ENCODE peak calls at places on chromosomes 11 and 22, in ten cellular contexts. One of them, this sample, is unnamed.

GRCh38 chr11:88508558-88508807 is 170.9 kb upstream of the CTSC start:
- DNase-seq in LoVo: no peak
- DNase-seq in endothelial cell: peak
- DNase-seq in stimulated activated CD8-positive, alpha-beta memory T cell treated with anti-CD3 and anti-CD28 coated beads, Interleukin-12 subunit alpha, Interleukin-12 subunit beta, amount 100 ng/mL, for 4 hours: no peak
- DNase-seq in nephron progenitor cell: no peak
- DNase-seq in A549: no peak
- DNase-seq in Right ventricle myocardium inferior: no peak
- DNase-seq in myocyte: no peak
- DNase-seq in fibroblast of pulmonary artery: no peak
- DNase-seq in GDM1: no peak
- DNase-seq in this sample: no peak

GRCh38 chr22:22342697-22343602 is 98.4 kb downstream of the VPREB1 start:
- DNase-seq in Right ventricle myocardium inferior: no peak
- DNase-seq in LoVo: peak
- DNase-seq in endothelial cell: peak
- DNase-seq in A549: peak
- DNase-seq in myocyte: peak
- DNase-seq in nephron progenitor cell: peak
- DNase-seq in stimulated activated CD8-positive, alpha-beta memory T cell treated with anti-CD3 and anti-CD28 coated beads, Interleukin-12 subunit alpha, Interleukin-12 subunit beta, amount 100 ng/mL, for 4 hours: peak
- DNase-seq in GDM1: peak
- DNase-seq in fibroblast of pulmonary artery: peak
- DNase-seq in this sample: peak

GRCh38 chr22:48703265-48703941 is 1124.3 kb downstream of the BRD1 start:
- DNase-seq in LoVo: no peak
- DNase-seq in endothelial cell: no peak
- DNase-seq in Right ventricle myocardium inferior: peak
- DNase-seq in nephron progenitor cell: no peak
- DNase-seq in stimulated activated CD8-positive, alpha-beta memory T cell treated with anti-CD3 and anti-CD28 coated beads, Interleukin-12 subunit alpha, Interleukin-12 subunit beta, amount 100 ng/mL, for 4 hours: no peak
- DNase-seq in myocyte: no peak
- DNase-seq in GDM1: no peak
- DNase-seq in A549: no peak
- DNase-seq in fibroblast of pulmonary artery: no peak
- DNase-seq in this sample: no peak

GRCh38 chr11:44498524-44498923 is 66.9 kb upstream of the CD82 start:
- DNase-seq in nephron progenitor cell: no peak
- DNase-seq in myocyte: no peak
- DNase-seq in GDM1: no peak
- DNase-seq in fibroblast of pulmonary artery: no peak
- DNase-seq in stimulated activated CD8-positive, alpha-beta memory T cell treated with anti-CD3 and anti-CD28 coated beads, Interleukin-12 subunit alpha, Interleukin-12 subunit beta, amount 100 ng/mL, for 4 hours: no peak
- DNase-seq in LoVo: no peak
- DNase-seq in endothelial cell: no peak
- DNase-seq in A549: no peak
- DNase-seq in Right ventricle myocardium inferior: no peak
- DNase-seq in this sample: no peak

GRCh38 chr11:69431893-69432738 is 49.3 kb upstream of the LINC01488 start:
- DNase-seq in Right ventricle myocardium inferior: no peak
- DNase-seq in A549: no peak
- DNase-seq in myocyte: peak
- DNase-seq in fibroblast of pulmonary artery: no peak
- DNase-seq in stimulated activated CD8-positive, alpha-beta memory T cell treated with anti-CD3 and anti-CD28 coated beads, Interleukin-12 subunit alpha, Interleukin-12 subunit beta, amount 100 ng/mL, for 4 hours: no peak
- DNase-seq in nephron progenitor cell: no peak
- DNase-seq in LoVo: no peak
- DNase-seq in GDM1: no peak
- DNase-seq in endothelial cell: no peak
- DNase-seq in this sample: no peak

GRCh38 chr11:31764766-31765165 is 46.4 kb downstream of the PAX6 start:
- DNase-seq in A549: no peak
- DNase-seq in nephron progenitor cell: no peak
- DNase-seq in LoVo: no peak
- DNase-seq in stimulated activated CD8-positive, alpha-beta memory T cell treated with anti-CD3 and anti-CD28 coated beads, Interleukin-12 subunit alpha, Interleukin-12 subunit beta, amount 100 ng/mL, for 4 hours: no peak
- DNase-seq in endothelial cell: no peak
- DNase-seq in Right ventricle myocardium inferior: no peak
- DNase-seq in myocyte: no peak
- DNase-seq in fibroblast of pulmonary artery: no peak
- DNase-seq in GDM1: no peak
- DNase-seq in this sample: no peak

GRCh38 chr11:8706673-8707432 is 24.3 kb downstream of the RPL27A start:
- DNase-seq in fibroblast of pulmonary artery: no peak
- DNase-seq in LoVo: no peak
- DNase-seq in A549: no peak
- DNase-seq in GDM1: no peak
- DNase-seq in myocyte: no peak
- DNase-seq in endothelial cell: no peak
- DNase-seq in Right ventricle myocardium inferior: no peak
- DNase-seq in nephron progenitor cell: no peak
- DNase-seq in stimulated activated CD8-positive, alpha-beta memory T cell treated with anti-CD3 and anti-CD28 coated beads, Interleukin-12 subunit alpha, Interleukin-12 subunit beta, amount 100 ng/mL, for 4 hours: no peak
- DNase-seq in this sample: no peak

GRCh38 chr11:67611704-67612587 is 5.2 kb downstream of the NDUFV1 start:
- DNase-seq in myocyte: no peak
- DNase-seq in stimulated activated CD8-positive, alpha-beta memory T cell treated with anti-CD3 and anti-CD28 coated beads, Interleukin-12 subunit alpha, Interleukin-12 subunit beta, amount 100 ng/mL, for 4 hours: no peak
- DNase-seq in GDM1: no peak
- DNase-seq in LoVo: no peak
- DNase-seq in Right ventricle myocardium inferior: no peak
- DNase-seq in fibroblast of pulmonary artery: no peak
- DNase-seq in endothelial cell: no peak
- DNase-seq in nephron progenitor cell: no peak
- DNase-seq in A549: no peak
- DNase-seq in this sample: no peak

GRCh38 chr11:17076517-17077239 is 789 bp downstream of the RPS13 start:
- DNase-seq in nephron progenitor cell: no peak
- DNase-seq in A549: no peak
- DNase-seq in fibroblast of pulmonary artery: peak
- DNase-seq in stimulated activated CD8-positive, alpha-beta memory T cell treated with anti-CD3 and anti-CD28 coated beads, Interleukin-12 subunit alpha, Interleukin-12 subunit beta, amount 100 ng/mL, for 4 hours: no peak
- DNase-seq in myocyte: peak
- DNase-seq in LoVo: no peak
- DNase-seq in GDM1: no peak
- DNase-seq in endothelial cell: no peak
- DNase-seq in Right ventricle myocardium inferior: no peak
- DNase-seq in this sample: no peak

GRCh38 chr22:39522567-39523300 is 2.4 kb downstream of the ATF4 start:
- DNase-seq in A549: peak
- DNase-seq in myocyte: peak
- DNase-seq in nephron progenitor cell: no peak
- DNase-seq in fibroblast of pulmonary artery: peak
- DNase-seq in stimulated activated CD8-positive, alpha-beta memory T cell treated with anti-CD3 and anti-CD28 coated beads, Interleukin-12 subunit alpha, Interleukin-12 subunit beta, amount 100 ng/mL, for 4 hours: no peak
- DNase-seq in LoVo: peak
- DNase-seq in endothelial cell: no peak
- DNase-seq in Right ventricle myocardium inferior: no peak
- DNase-seq in GDM1: no peak
- DNase-seq in this sample: no peak

GRCh38 chr11:119806064-119806915 is 77.3 kb upstream of the NECTIN1 start:
- DNase-seq in LoVo: no peak
- DNase-seq in fibroblast of pulmonary artery: no peak
- DNase-seq in nephron progenitor cell: no peak
- DNase-seq in myocyte: no peak
- DNase-seq in endothelial cell: no peak
- DNase-seq in GDM1: no peak
- DNase-seq in Right ventricle myocardium inferior: peak
- DNase-seq in stimulated activated CD8-positive, alpha-beta memory T cell treated with anti-CD3 and anti-CD28 coated beads, Interleukin-12 subunit alpha, Interleukin-12 subunit beta, amount 100 ng/mL, for 4 hours: no peak
- DNase-seq in A549: no peak
- DNase-seq in this sample: no peak

GRCh38 chr11:14059491-14059890 is 97.0 kb downstream of the SPON1 start:
- DNase-seq in endothelial cell: peak
- DNase-seq in nephron progenitor cell: no peak
- DNase-seq in GDM1: no peak
- DNase-seq in LoVo: no peak
- DNase-seq in A549: no peak
- DNase-seq in stimulated activated CD8-positive, alpha-beta memory T cell treated with anti-CD3 and anti-CD28 coated beads, Interleukin-12 subunit alpha, Interleukin-12 subunit beta, amount 100 ng/mL, for 4 hours: no peak
- DNase-seq in Right ventricle myocardium inferior: no peak
- DNase-seq in myocyte: no peak
- DNase-seq in fibroblast of pulmonary artery: no peak
- DNase-seq in this sample: no peak

GRCh38 chr11:36540998-36541397 is 26.8 kb upstream of the RAG1 start:
- DNase-seq in fibroblast of pulmonary artery: peak
- DNase-seq in Right ventricle myocardium inferior: no peak
- DNase-seq in A549: no peak
- DNase-seq in GDM1: no peak
- DNase-seq in endothelial cell: peak
- DNase-seq in nephron progenitor cell: no peak
- DNase-seq in stimulated activated CD8-positive, alpha-beta memory T cell treated with anti-CD3 and anti-CD28 coated beads, Interleukin-12 subunit alpha, Interleukin-12 subunit beta, amount 100 ng/mL, for 4 hours: no peak
- DNase-seq in myocyte: peak
- DNase-seq in LoVo: peak
- DNase-seq in this sample: peak

GRCh38 chr22:32949719-32950118 is 108.5 kb downstream of the SYN3 start:
- DNase-seq in A549: no peak
- DNase-seq in fibroblast of pulmonary artery: peak
- DNase-seq in LoVo: no peak
- DNase-seq in Right ventricle myocardium inferior: no peak
- DNase-seq in myocyte: no peak
- DNase-seq in endothelial cell: no peak
- DNase-seq in nephron progenitor cell: no peak
- DNase-seq in stimulated activated CD8-positive, alpha-beta memory T cell treated with anti-CD3 and anti-CD28 coated beads, Interleukin-12 subunit alpha, Interleukin-12 subunit beta, amount 100 ng/mL, for 4 hours: no peak
- DNase-seq in GDM1: no peak
- DNase-seq in this sample: peak

GRCh38 chr11:129861702-129862107 is 33.7 kb downstream of the NFRKB start:
- DNase-seq in GDM1: no peak
- DNase-seq in nephron progenitor cell: peak
- DNase-seq in fibroblast of pulmonary artery: peak
- DNase-seq in myocyte: peak
- DNase-seq in A549: peak
- DNase-seq in endothelial cell: no peak
- DNase-seq in LoVo: peak
- DNase-seq in Right ventricle myocardium inferior: peak
- DNase-seq in stimulated activated CD8-positive, alpha-beta memory T cell treated with anti-CD3 and anti-CD28 coated beads, Interleukin-12 subunit alpha, Interleukin-12 subunit beta, amount 100 ng/mL, for 4 hours: no peak
- DNase-seq in this sample: peak

GRCh38 chr22:21073482-21073881 is 27.7 kb downstream of the LRRC74B start:
- DNase-seq in fibroblast of pulmonary artery: no peak
- DNase-seq in nephron progenitor cell: no peak
- DNase-seq in A549: no peak
- DNase-seq in Right ventricle myocardium inferior: no peak
- DNase-seq in GDM1: no peak
- DNase-seq in stimulated activated CD8-positive, alpha-beta memory T cell treated with anti-CD3 and anti-CD28 coated beads, Interleukin-12 subunit alpha, Interleukin-12 subunit beta, amount 100 ng/mL, for 4 hours: no peak
- DNase-seq in LoVo: no peak
- DNase-seq in endothelial cell: no peak
- DNase-seq in myocyte: no peak
- DNase-seq in this sample: no peak

GRCh38 chr11:62981743-62982142 is 3.0 kb downstream of the SLC22A6 start:
- DNase-seq in GDM1: no peak
- DNase-seq in nephron progenitor cell: no peak
- DNase-seq in myocyte: no peak
- DNase-seq in LoVo: no peak
- DNase-seq in A549: no peak
- DNase-seq in Right ventricle myocardium inferior: no peak
- DNase-seq in stimulated activated CD8-positive, alpha-beta memory T cell treated with anti-CD3 and anti-CD28 coated beads, Interleukin-12 subunit alpha, Interleukin-12 subunit beta, amount 100 ng/mL, for 4 hours: no peak
- DNase-seq in fibroblast of pulmonary artery: no peak
- DNase-seq in endothelial cell: no peak
- DNase-seq in this sample: no peak

GRCh38 chr22:17945156-17945850 is 79.1 kb downstream of the MICAL3 start:
- DNase-seq in LoVo: no peak
- DNase-seq in A549: no peak
- DNase-seq in Right ventricle myocardium inferior: no peak
- DNase-seq in endothelial cell: no peak
- DNase-seq in GDM1: no peak
- DNase-seq in myocyte: no peak
- DNase-seq in nephron progenitor cell: no peak
- DNase-seq in fibroblast of pulmonary artery: no peak
- DNase-seq in stimulated activated CD8-positive, alpha-beta memory T cell treated with anti-CD3 and anti-CD28 coated beads, Interleukin-12 subunit alpha, Interleukin-12 subunit beta, amount 100 ng/mL, for 4 hours: no peak
- DNase-seq in this sample: no peak

GRCh38 chr11:114166897-114167323 is 107.4 kb downstream of the ZBTB16 start:
- DNase-seq in myocyte: peak
- DNase-seq in Right ventricle myocardium inferior: no peak
- DNase-seq in A549: no peak
- DNase-seq in nephron progenitor cell: no peak
- DNase-seq in endothelial cell: no peak
- DNase-seq in fibroblast of pulmonary artery: peak
- DNase-seq in GDM1: no peak
- DNase-seq in stimulated activated CD8-positive, alpha-beta memory T cell treated with anti-CD3 and anti-CD28 coated beads, Interleukin-12 subunit alpha, Interleukin-12 subunit beta, amount 100 ng/mL, for 4 hours: no peak
- DNase-seq in LoVo: peak
- DNase-seq in this sample: no peak

GRCh38 chr11:13271060-13271693 is 6.4 kb upstream of the BMAL1 start:
- DNase-seq in Right ventricle myocardium inferior: no peak
- DNase-seq in LoVo: peak
- DNase-seq in GDM1: no peak
- DNase-seq in endothelial cell: no peak
- DNase-seq in A549: no peak
- DNase-seq in nephron progenitor cell: no peak
- DNase-seq in fibroblast of pulmonary artery: no peak
- DNase-seq in myocyte: no peak
- DNase-seq in stimulated activated CD8-positive, alpha-beta memory T cell treated with anti-CD3 and anti-CD28 coated beads, Interleukin-12 subunit alpha, Interleukin-12 subunit beta, amount 100 ng/mL, for 4 hours: no peak
- DNase-seq in this sample: no peak